ENCODE peak calls at places on chromosomes 13 and 19, in nine cellular contexts. H is SK-N-SH, G is GM12878, J is A549, M is K562, A is GM23338, E is HCT116, R is HepG2, U is Panc1. L is an unnamed sample.

GRCh38 chr13:82636119-82636518 is 1246.2 kb downstream of the SLITRK1 start:
- DNase-seq in H (no peak), G (no peak), J (no peak), M (no peak), A (no peak), E (no peak), R (no peak), U (no peak), L (no peak)

GRCh38 chr13:107834717-107835116 is 380.6 kb downstream of the LIG4 start:
- DNase-seq in H (no peak), G (no peak), J (no peak), M (no peak), A (no peak), E (no peak), R (no peak), U (no peak), L (no peak)

GRCh38 chr19:28964500-28964899 is 248.5 kb downstream of the UQCRFS1 start:
- DNase-seq in H (no peak), G (no peak), J (no peak), M (no peak), A (no peak), E (no peak), R (no peak), U (no peak), L (no peak)

GRCh38 chr19:15551183-15552004 is 43.1 kb downstream of the CYP4F22 start:
- DNase-seq in H (peak), G (no peak), J (peak), M (peak), A (peak), E (no peak), R (peak), U (no peak), L (no peak)

GRCh38 chr13:113771709-113772331 is 12.8 kb downstream of the TMEM255B start:
- DNase-seq in H (no peak), G (no peak), J (no peak), M (no peak), A (no peak), E (no peak), R (no peak), U (no peak), L (no peak)

GRCh38 chr13:24671367-24672117 is 8.7 kb upstream of the ATP12A start:
- DNase-seq in H (peak), G (no peak), J (peak), M (peak), A (peak), E (peak), R (peak), U (no peak), L (no peak)

GRCh38 chr13:59562924-59563323 is 600.8 kb downstream of the DIAPH3 start:
- DNase-seq in H (no peak), G (no peak), J (no peak), M (no peak), A (no peak), E (no peak), R (no peak), U (no peak), L (no peak)

GRCh38 chr19:35155441-35155840 is 906 bp downstream of the FXYD5 start:
- DNase-seq in H (no peak), G (no peak), J (no peak), M (peak), A (no peak), E (no peak), R (no peak), U (no peak), L (no peak)

GRCh38 chr13:32538234-32538620 is 368 bp downstream of the N4BP2L2 start:
- DNase-seq in H (peak), G (no peak), J (peak), M (peak), A (no peak), E (no peak), R (peak), U (no peak), L (peak)

GRCh38 chr19:4199699-4200293 is 17.3 kb downstream of the ANKRD24 start:
- DNase-seq in H (peak), G (no peak), J (peak), M (peak), A (peak), E (no peak), R (peak), U (no peak), L (no peak)

GRCh38 chr19:5691205-5691929 is 1.3 kb downstream of the RPL36 start:
- DNase-seq in H (peak), G (no peak), J (no peak), M (peak), A (peak), E (no peak), R (no peak), U (no peak), L (no peak)

GRCh38 chr13:74667656-74668055 is 533.5 kb upstream of the KLF12 start:
- DNase-seq in H (no peak), G (no peak), J (no peak), M (no peak), A (no peak), E (no peak), R (no peak), U (no peak), L (no peak)

GRCh38 chr19:33513424-33513823 is 8.2 kb downstream of the PEPD start:
- DNase-seq in H (no peak), G (no peak), J (no peak), M (no peak), A (no peak), E (no peak), R (no peak), U (no peak), L (no peak)

GRCh38 chr19:3687393-3687773 is 12.9 kb downstream of the PIP5K1C start:
- DNase-seq in H (no peak), G (no peak), J (no peak), M (no peak), A (no peak), E (no peak), R (no peak), U (no peak), L (no peak)

GRCh38 chr13:98796798-98797197 is 44.3 kb upstream of the SLC15A1 start:
- DNase-seq in H (peak), G (no peak), J (no peak), M (peak), A (no peak), E (no peak), R (no peak), U (no peak), L (no peak)

GRCh38 chr19:44776402-44777096 is 1.1 kb upstream of the CBLC start:
- DNase-seq in H (no peak), G (no peak), J (no peak), M (no peak), A (peak), E (peak), R (no peak), U (no peak), L (no peak)

GRCh38 chr13:109192306-109192705 is 562.9 kb downstream of the MYO16 start:
- DNase-seq in H (no peak), G (no peak), J (no peak), M (no peak), A (no peak), E (no peak), R (no peak), U (no peak), L (no peak)

GRCh38 chr13:34826432-34826831 is 115.6 kb upstream of the NBEA start:
- DNase-seq in H (no peak), G (no peak), J (no peak), M (no peak), A (no peak), E (no peak), R (peak), U (no peak), L (no peak)

GRCh38 chr13:29436291-29436690 is 159.2 kb downstream of the SLC7A1 start:
- DNase-seq in H (no peak), G (no peak), J (no peak), M (no peak), A (no peak), E (no peak), R (no peak), U (no peak), L (no peak)

GRCh38 chr13:101144808-101145419 is 271.4 kb downstream of the NALCN start:
- DNase-seq in H (peak), G (peak), J (no peak), M (peak), A (peak), E (peak), R (peak), U (no peak), L (peak)

GRCh38 chr13:72774019-72774418 is 7.7 kb downstream of the DIS3 start:
- DNase-seq in H (no peak), G (no peak), J (no peak), M (no peak), A (no peak), E (no peak), R (no peak), U (no peak), L (no peak)

GRCh38 chr19:17289489-17289888 is 7.8 kb downstream of the ANKLE1 start:
- DNase-seq in H (peak), G (no peak), J (peak), M (peak), A (peak), E (peak), R (no peak), U (no peak), L (no peak)

GRCh38 chr13:26458196-26458734 is 99.2 kb upstream of the WASF3 start:
- DNase-seq in H (no peak), G (no peak), J (no peak), M (no peak), A (no peak), E (no peak), R (no peak), U (no peak), L (no peak)

GRCh38 chr19:40809358-40810086 is 10.5 kb downstream of the EGLN2 start:
- DNase-seq in H (no peak), G (no peak), J (no peak), M (no peak), A (no peak), E (no peak), R (no peak), U (no peak), L (no peak)

GRCh38 chr19:18232540-18233223 is 6.4 kb upstream of the PDE4C start:
- DNase-seq in H (peak), G (no peak), J (no peak), M (peak), A (peak), E (no peak), R (no peak), U (no peak), L (no peak)

GRCh38 chr13:69857188-69857821 is 250.3 kb upstream of the ATXN8OS start:
- DNase-seq in H (peak), G (peak), J (peak), M (peak), A (peak), E (peak), R (peak), U (peak), L (peak)

DNA sequence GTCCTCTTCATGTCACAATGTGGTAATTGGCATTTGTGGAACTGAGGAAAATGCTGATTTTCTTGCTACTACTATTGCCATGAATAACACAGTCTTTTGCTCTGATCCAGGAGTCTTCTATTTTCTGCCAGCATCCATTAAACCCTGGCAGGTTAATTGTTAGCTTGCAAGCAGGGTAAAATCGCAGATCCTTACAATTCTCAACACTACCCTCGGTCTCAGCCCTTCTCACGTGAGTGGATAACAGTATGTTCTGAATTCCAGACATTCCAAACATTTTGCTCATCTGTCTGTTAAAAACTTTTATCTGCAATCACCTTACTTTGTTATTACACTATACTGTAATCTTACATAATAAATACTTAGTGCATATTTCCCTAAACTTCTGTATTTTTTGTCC is 251.3 kb upstream of the ATXN8OS start:
- DNase-seq in H (no peak), G (no peak), J (no peak), M (no peak), A (peak), E (no peak), R (no peak), U (no peak), L (no peak)
- TF ChIP-seq REST in H (no peak), G (no peak), J (no peak), M (no peak), A (no peak), E (no peak), R (no peak), U (no peak), L (no peak)

DNA sequence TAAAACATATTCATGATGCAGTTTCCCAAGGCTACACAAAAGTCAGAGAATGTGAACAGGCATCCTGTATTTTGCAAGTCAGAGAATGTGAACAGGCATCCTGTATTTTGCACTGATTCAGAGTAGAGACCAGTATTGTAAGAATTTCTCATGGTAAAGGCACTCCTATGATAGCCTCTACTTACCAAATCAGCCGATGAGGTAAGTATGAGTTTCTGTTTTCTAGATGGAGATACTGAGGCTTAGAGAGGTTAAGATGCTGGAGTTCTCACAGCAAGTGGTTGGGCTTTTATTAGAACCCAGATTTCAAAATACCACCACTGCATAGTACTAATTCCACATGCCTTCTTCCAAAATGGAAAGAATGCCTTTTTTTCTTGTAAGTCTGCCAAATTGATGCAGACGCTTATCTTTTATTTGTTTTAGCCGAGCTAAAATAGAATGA is 12.3 kb downstream of the TPT1 start:
- DNase-seq in H (no peak), G (no peak), J (no peak), M (no peak), A (no peak), E (no peak), R (no peak), U (no peak), L (no peak)
- H3K27ac ChIP-seq in H (peak), G (no peak), J (no peak), M (no peak), A (no peak), E (no peak), R (no peak), U (no peak), L (no peak)

GRCh38 chr19:39144487-39145071 is 19.0 kb downstream of the PAK4 start:
- DNase-seq in H (peak), G (no peak), J (no peak), M (no peak), A (peak), E (no peak), R (no peak), U (no peak), L (peak)
- TF ChIP-seq REST in H (no peak), G (no peak), J (no peak), M (no peak), A (no peak), E (no peak), R (no peak), U (no peak), L (no peak)

GRCh38 chr19:38671654-38672053 is 24.2 kb downstream of the ACTN4 start:
- DNase-seq in H (no peak), G (no peak), J (no peak), M (no peak), A (no peak), E (no peak), R (no peak), U (no peak), L (no peak)

GRCh38 chr19:38667552-38668205 is 20.2 kb downstream of the ACTN4 start:
- DNase-seq in H (no peak), G (no peak), J (no peak), M (no peak), A (no peak), E (no peak), R (no peak), U (no peak), L (no peak)

GRCh38 chr19:38670921-38671398 is 23.5 kb downstream of the ACTN4 start:
- DNase-seq in H (no peak), G (no peak), J (no peak), M (no peak), A (no peak), E (no peak), R (peak), U (no peak), L (no peak)

GRCh38 chr19:38666662-38667448 is 19.4 kb downstream of the ACTN4 start:
- DNase-seq in H (no peak), G (no peak), J (no peak), M (no peak), A (no peak), E (no peak), R (no peak), U (no peak), L (no peak)

GRCh38 chr19:38669532-38669931 is 22.1 kb downstream of the ACTN4 start:
- DNase-seq in H (no peak), G (no peak), J (no peak), M (no peak), A (no peak), E (no peak), R (no peak), U (no peak), L (no peak)
- H3K27ac ChIP-seq in H (peak), G (peak), J (peak), M (no peak), A (peak), E (no peak), R (peak), U (peak), L (peak)

DNA sequence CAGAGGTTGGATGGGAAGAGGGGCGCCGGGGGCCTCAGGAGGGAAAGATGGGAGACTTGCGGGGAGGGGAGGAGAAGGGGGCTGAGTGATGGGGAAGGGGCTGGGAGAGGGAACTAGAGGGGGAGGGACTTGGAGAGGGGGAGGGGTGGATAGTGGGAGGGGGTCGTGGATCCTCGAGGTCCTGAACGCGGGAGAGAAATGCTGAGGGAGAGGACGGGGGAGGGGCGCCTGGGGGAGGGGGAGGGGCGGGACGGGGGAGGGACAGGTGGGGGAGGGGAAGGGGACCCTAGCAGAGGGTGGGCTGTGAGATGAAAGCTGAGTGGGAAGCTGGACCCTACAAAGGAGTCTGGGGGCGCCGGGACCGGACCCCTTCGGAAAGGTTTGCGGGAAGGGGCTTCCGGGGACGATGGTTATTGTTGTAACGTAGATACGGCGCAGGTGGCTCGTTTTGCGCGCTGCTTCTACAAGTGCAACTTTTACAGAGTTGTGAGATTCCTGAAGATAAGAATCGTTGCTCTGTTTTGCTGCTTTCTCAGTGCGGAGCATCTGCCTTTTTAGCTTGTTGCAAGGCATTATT is 417 bp downstream of the ZNF444 start:
- DNase-seq in H (no peak), G (no peak), J (no peak), M (no peak), A (peak), E (no peak), R (no peak), U (no peak), L (no peak)
- TF ChIP-seq REST in H (no peak), G (no peak), J (no peak), M (no peak), A (no peak), E (no peak), R (no peak), U (no peak), L (no peak)

GRCh38 chr13:87444135-87444534 is 227.0 kb upstream of the SLITRK5 start:
- DNase-seq in H (no peak), G (no peak), J (no peak), M (no peak), A (no peak), E (no peak), R (no peak), U (no peak), L (no peak)
- H3K27ac ChIP-seq in H (no peak), G (no peak), J (no peak), M (no peak), A (no peak), E (no peak), R (no peak), U (no peak), L (no peak)

DNA sequence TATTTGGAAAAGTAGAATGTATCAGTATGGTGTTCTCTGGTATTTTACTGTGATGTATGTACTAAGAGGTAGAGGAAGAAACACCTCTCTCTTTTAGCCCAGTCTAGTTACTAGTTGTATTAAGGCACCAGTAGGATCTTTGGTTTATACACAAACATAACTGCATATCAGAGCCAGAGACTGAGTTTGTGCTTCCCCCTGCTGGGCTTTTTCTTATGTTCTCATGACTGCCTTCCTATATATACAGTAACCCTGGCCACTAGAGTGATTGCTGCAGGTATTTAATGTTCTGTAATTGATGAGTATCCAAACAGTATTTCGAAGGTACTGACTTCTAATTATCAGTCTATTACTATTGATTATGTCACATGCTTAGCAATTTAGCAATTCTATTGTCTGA is 202.5 kb upstream of the KLHL1 start:
- DNase-seq in H (peak), G (no peak), J (no peak), M (no peak), A (peak), E (peak), R (peak), U (peak), L (peak)
- TF ChIP-seq REST in H (no peak), G (no peak), J (no peak), M (no peak), A (no peak), E (no peak), R (no peak), U (no peak), L (no peak)

GRCh38 chr13:71339736-71340135 is 527.3 kb downstream of the DACH1 start:
- DNase-seq in H (no peak), G (no peak), J (no peak), M (no peak), A (no peak), E (no peak), R (no peak), U (no peak), L (no peak)
- H3K27ac ChIP-seq in H (no peak), G (no peak), J (no peak), M (no peak), A (no peak), E (no peak), R (no peak), U (no peak), L (no peak)

DNA sequence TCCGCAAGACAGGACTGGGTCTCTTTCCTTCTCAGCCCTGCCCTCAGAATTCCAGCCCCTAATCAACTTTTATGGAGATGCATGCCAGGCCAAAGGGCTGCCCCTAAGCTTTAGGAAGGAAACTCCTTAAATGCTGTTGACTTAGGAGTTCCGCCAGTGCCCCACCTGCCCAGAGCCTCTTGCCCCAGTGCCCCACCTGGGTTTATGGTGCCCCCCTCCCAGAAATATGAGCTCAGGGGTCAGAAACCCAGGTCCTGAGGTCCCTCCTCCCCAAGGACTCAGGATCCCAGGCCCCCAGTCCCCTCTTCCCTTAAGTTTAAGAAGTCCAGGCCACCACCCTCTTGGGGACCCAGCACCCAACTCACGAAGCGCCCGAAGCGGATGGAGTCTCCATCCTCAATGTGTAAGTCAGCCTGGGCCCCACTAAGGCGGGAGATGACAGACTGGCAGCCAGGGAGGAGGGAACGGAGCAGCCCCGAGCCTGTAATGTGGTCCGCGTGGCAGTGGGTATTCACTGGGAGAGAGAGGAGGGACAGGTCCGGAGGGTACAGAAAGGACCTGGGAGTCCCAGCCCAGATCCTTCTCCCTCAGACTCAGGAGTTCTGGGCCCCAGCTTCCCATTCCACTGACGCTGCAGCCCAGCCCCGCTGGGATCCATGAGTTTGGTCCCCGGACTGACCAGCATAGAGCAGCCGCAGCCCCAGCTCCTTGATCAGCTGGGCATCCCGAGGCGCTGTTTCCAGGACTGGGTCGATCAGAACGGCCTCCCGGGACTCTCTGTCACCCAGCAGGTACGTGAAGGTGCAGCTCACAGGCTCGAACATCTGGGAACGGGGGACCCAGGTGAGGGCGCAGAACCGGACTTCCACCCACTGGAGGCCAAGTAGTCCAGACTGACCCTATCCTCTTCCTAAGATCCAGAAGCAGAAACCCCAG is 897 bp downstream of the ETHE1 start:
- DNase-seq in H (peak), G (no peak), J (no peak), M (peak), A (peak), E (no peak), R (no peak), U (no peak), L (no peak)
- TF ChIP-seq REST in H (no peak), G (no peak), J (no peak), M (no peak), A (no peak), E (no peak), R (no peak), U (no peak), L (no peak)

L was measured in HL-60.